ENCODE peak calls at places on chromosome 22, in five cellular contexts. One of them, this sample, is unnamed. For H3K4me1, the result is how much of the 10 kb centered on the place peaks cover.

GRCh38 chr22:26558246-26558895 is 31.6 kb downstream of the TPST2 start:
- DNase-seq in tibial artery: no peak
- DNase-seq in fibroblast of lung: peak
- DNase-seq in heart right ventricle: no peak
- DNase-seq in ovary: no peak
- DNase-seq in this sample: no peak

GRCh38 chr22:47944941-47945340 is 1182.5 kb downstream of the TBC1D22A start:
- DNase-seq in ovary: no peak
- DNase-seq in heart right ventricle: no peak
- DNase-seq in tibial artery: no peak
- DNase-seq in fibroblast of lung: no peak
- DNase-seq in this sample: no peak

GRCh38 chr22:46047841-46048595 is 71.1 kb upstream of the WNT7B start:
- DNase-seq in heart right ventricle: no peak
- DNase-seq in tibial artery: peak
- DNase-seq in ovary: peak
- DNase-seq in fibroblast of lung: no peak
- DNase-seq in this sample: no peak

GRCh38 chr22:46791201-46791731 is 28.8 kb downstream of the TBC1D22A start:
- DNase-seq in fibroblast of lung: peak
- DNase-seq in ovary: peak
- DNase-seq in tibial artery: peak
- DNase-seq in heart right ventricle: no peak
- DNase-seq in this sample: peak

GRCh38 chr22:28232231-28232630 is 313.2 kb upstream of the PITPNB start:
- DNase-seq in ovary: no peak
- DNase-seq in heart right ventricle: no peak
- DNase-seq in tibial artery: no peak
- DNase-seq in fibroblast of lung: no peak
- DNase-seq in this sample: no peak

GRCh38 chr22:49402169-49402568 is 425.5 kb downstream of the BRD1 start:
- DNase-seq in fibroblast of lung: no peak
- DNase-seq in ovary: no peak
- DNase-seq in heart right ventricle: no peak
- DNase-seq in tibial artery: no peak
- DNase-seq in this sample: no peak

GRCh38 chr22:47043835-47044721 is 281.6 kb downstream of the TBC1D22A start:
- DNase-seq in ovary: no peak
- DNase-seq in heart right ventricle: peak
- DNase-seq in fibroblast of lung: peak
- DNase-seq in tibial artery: peak
- DNase-seq in this sample: no peak

GRCh38 chr22:49913446-49913845 is 4.8 kb downstream of the ALG12 start:
- DNase-seq in tibial artery: no peak
- DNase-seq in heart right ventricle: no peak
- DNase-seq in fibroblast of lung: no peak
- DNase-seq in ovary: no peak
- DNase-seq in this sample: no peak

GRCh38 chr22:32533265-32534068 is 58.9 kb downstream of the FBXO7 start:
- DNase-seq in fibroblast of lung: peak
- DNase-seq in ovary: no peak
- DNase-seq in heart right ventricle: no peak
- DNase-seq in tibial artery: no peak
- DNase-seq in this sample: no peak

GRCh38 chr22:25403752-25404471 is 160.6 kb upstream of the GRK3 start:
- DNase-seq in fibroblast of lung: peak
- DNase-seq in ovary: no peak
- DNase-seq in heart right ventricle: no peak
- DNase-seq in tibial artery: no peak
- DNase-seq in this sample: no peak

GRCh38 chr22:47194476-47195155 is 432.2 kb downstream of the TBC1D22A start:
- DNase-seq in heart right ventricle: no peak
- DNase-seq in fibroblast of lung: no peak
- DNase-seq in tibial artery: no peak
- DNase-seq in ovary: no peak
- DNase-seq in this sample: peak

GRCh38 chr22:48968201-48968959 is 859.3 kb downstream of the BRD1 start:
- DNase-seq in fibroblast of lung: no peak
- DNase-seq in ovary: no peak
- DNase-seq in tibial artery: peak
- DNase-seq in heart right ventricle: no peak
- DNase-seq in this sample: peak

GRCh38 chr22:39661842-39662676 is 91.5 kb downstream of the CACNA1I start:
- DNase-seq in heart right ventricle: no peak
- DNase-seq in fibroblast of lung: no peak
- DNase-seq in ovary: no peak
- DNase-seq in tibial artery: no peak
- DNase-seq in this sample: no peak

GRCh38 chr22:34099278-34099677 is 179.0 kb upstream of the LARGE1 start:
- DNase-seq in ovary: no peak
- DNase-seq in tibial artery: no peak
- DNase-seq in fibroblast of lung: no peak
- DNase-seq in heart right ventricle: no peak
- DNase-seq in this sample: no peak

GRCh38 chr22:24830205-24830979 is 24.4 kb downstream of the SGSM1 start:
- DNase-seq in ovary: no peak
- DNase-seq in fibroblast of lung: no peak
- DNase-seq in tibial artery: peak
- DNase-seq in heart right ventricle: no peak
- DNase-seq in this sample: no peak

GRCh38 chr22:41481131-41481830 is 12.4 kb downstream of the ACO2 start:
- DNase-seq in heart right ventricle: peak
- DNase-seq in ovary: no peak
- DNase-seq in fibroblast of lung: peak
- DNase-seq in tibial artery: peak
- DNase-seq in this sample: peak

GRCh38 chr22:45460288-45461109 is 42.2 kb upstream of the FBLN1 start:
- DNase-seq in ovary: peak
- DNase-seq in heart right ventricle: peak
- DNase-seq in tibial artery: peak
- DNase-seq in fibroblast of lung: no peak
- DNase-seq in this sample: peak

GRCh38 chr22:44316393-44317162 is 3.8 kb upstream of the SHISAL1 start:
- DNase-seq in ovary: no peak
- DNase-seq in tibial artery: no peak
- DNase-seq in heart right ventricle: no peak
- DNase-seq in fibroblast of lung: peak
- DNase-seq in this sample: no peak

GRCh38 chr22:32005453-32005852 is 37.6 kb upstream of the SLC5A1 start:
- DNase-seq in tibial artery: no peak
- DNase-seq in fibroblast of lung: peak
- DNase-seq in heart right ventricle: no peak
- DNase-seq in ovary: no peak
- DNase-seq in this sample: no peak

GRCh38 chr22:19877626-19878339 is 23.1 kb upstream of the GNB1L start:
- DNase-seq in tibial artery: no peak
- DNase-seq in ovary: no peak
- DNase-seq in fibroblast of lung: peak
- DNase-seq in heart right ventricle: no peak
- DNase-seq in this sample: no peak

GRCh38 chr22:31954535-31955326 is 10.4 kb downstream of the YWHAH start:
- DNase-seq in heart right ventricle: no peak
- DNase-seq in ovary: no peak
- DNase-seq in tibial artery: peak
- DNase-seq in fibroblast of lung: peak
- DNase-seq in this sample: peak

GRCh38 chr22:28044546-28045173 is 125.6 kb upstream of the PITPNB start:
- DNase-seq in tibial artery: no peak
- DNase-seq in ovary: no peak
- DNase-seq in fibroblast of lung: no peak
- DNase-seq in heart right ventricle: no peak
- DNase-seq in this sample: no peak

GRCh38 chr22:50475652-50476002 is 792 bp upstream of the SBF1 start:
- DNase-seq in heart right ventricle: no peak
- DNase-seq in ovary: no peak
- DNase-seq in tibial artery: no peak
- DNase-seq in fibroblast of lung: no peak
- DNase-seq in this sample: no peak

GRCh38 chr22:32590556-32590955 is 115.9 kb downstream of the FBXO7 start:
- DNase-seq in ovary: no peak
- DNase-seq in heart right ventricle: no peak
- DNase-seq in tibial artery: no peak
- DNase-seq in fibroblast of lung: peak
- DNase-seq in this sample: no peak

GRCh38 chr22:41301085-41302015 is at the start of gene ZC3H7B:
- DNase-seq in ovary: peak
- DNase-seq in heart right ventricle: peak
- DNase-seq in tibial artery: peak
- DNase-seq in fibroblast of lung: peak
- DNase-seq in this sample: peak

GRCh38 chr22:20121856-20122415 is 4.9 kb upstream of the TRMT2A start:
- DNase-seq in fibroblast of lung: no peak
- DNase-seq in heart right ventricle: no peak
- DNase-seq in tibial artery: no peak
- DNase-seq in ovary: no peak
- DNase-seq in this sample: no peak

GRCh38 chr22:46044718-46045458 is 67.9 kb upstream of the WNT7B start:
- DNase-seq in ovary: no peak
- DNase-seq in fibroblast of lung: peak
- DNase-seq in tibial artery: no peak
- DNase-seq in heart right ventricle: peak
- DNase-seq in this sample: no peak

GRCh38 chr22:49372530-49373288 is 455.0 kb downstream of the BRD1 start:
- DNase-seq in heart right ventricle: no peak
- DNase-seq in tibial artery: peak
- DNase-seq in fibroblast of lung: no peak
- DNase-seq in ovary: no peak
- DNase-seq in this sample: peak

GRCh38 chr22:39556970-39557811 is 13.4 kb upstream of the CACNA1I start:
- DNase-seq in heart right ventricle: no peak
- DNase-seq in ovary: peak
- DNase-seq in tibial artery: no peak
- DNase-seq in fibroblast of lung: peak
- DNase-seq in this sample: no peak

GRCh38 chr22:48758021-48758561 is 1069.6 kb downstream of the BRD1 start:
- DNase-seq in ovary: peak
- DNase-seq in tibial artery: peak
- DNase-seq in fibroblast of lung: no peak
- DNase-seq in heart right ventricle: no peak
- DNase-seq in this sample: peak

GRCh38 chr22:33984741-33985287 is 64.5 kb upstream of the LARGE1 start:
- DNase-seq in ovary: no peak
- DNase-seq in tibial artery: no peak
- DNase-seq in heart right ventricle: no peak
- DNase-seq in fibroblast of lung: no peak
- DNase-seq in this sample: no peak

GRCh38 chr22:19959043-19959586 is 17.5 kb upstream of the TXNRD2 start:
- DNase-seq in fibroblast of lung: peak
- DNase-seq in tibial artery: peak
- DNase-seq in ovary: peak
- DNase-seq in heart right ventricle: peak
- DNase-seq in this sample: peak

GRCh38 chr22:20786536-20786979 is 12.6 kb downstream of the SERPIND1 start:
- DNase-seq in tibial artery: no peak
- DNase-seq in heart right ventricle: peak
- DNase-seq in fibroblast of lung: no peak
- DNase-seq in ovary: no peak
- DNase-seq in this sample: no peak

GRCh38 chr22:47095395-47096122 is 333.1 kb downstream of the TBC1D22A start:
- DNase-seq in heart right ventricle: no peak
- DNase-seq in fibroblast of lung: peak
- DNase-seq in ovary: no peak
- DNase-seq in tibial artery: no peak
- DNase-seq in this sample: no peak

GRCh38 chr22:20260071-20260722 is 7.9 kb downstream of the RTN4R start:
- DNase-seq in tibial artery: no peak
- DNase-seq in fibroblast of lung: no peak
- DNase-seq in ovary: no peak
- DNase-seq in heart right ventricle: no peak
- DNase-seq in this sample: no peak

GRCh38 chr22:44428941-44429615 is 69.0 kb downstream of the RTL6 start:
- DNase-seq in fibroblast of lung: no peak
- DNase-seq in ovary: no peak
- DNase-seq in heart right ventricle: no peak
- DNase-seq in tibial artery: no peak
- DNase-seq in this sample: no peak

GRCh38 chr22:27641049-27641790 is 160.3 kb downstream of the MN1 start:
- DNase-seq in fibroblast of lung: peak
- DNase-seq in ovary: no peak
- DNase-seq in tibial artery: no peak
- DNase-seq in heart right ventricle: no peak
- DNase-seq in this sample: no peak

GRCh38 chr22:35317680-35318290 is 18.1 kb downstream of the TOM1 start:
- DNase-seq in tibial artery: peak
- DNase-seq in fibroblast of lung: no peak
- DNase-seq in ovary: no peak
- DNase-seq in heart right ventricle: no peak
- DNase-seq in this sample: no peak

GRCh38 chr22:30233582-30233981 is 13.0 kb downstream of the LIF start:
- DNase-seq in fibroblast of lung: no peak
- DNase-seq in ovary: no peak
- DNase-seq in tibial artery: no peak
- DNase-seq in heart right ventricle: no peak
- DNase-seq in this sample: no peak
- H3K4me1 ChIP-seq in fibroblast of lung: under half
- H3K4me1 ChIP-seq in ovary: under half
- H3K4me1 ChIP-seq in tibial artery: under half
- H3K4me1 ChIP-seq in heart right ventricle: under half
- H3K4me1 ChIP-seq in this sample: under half

GRCh38 chr22:17777717-17778044 is 3.4 kb upstream of the BID start:
- DNase-seq in heart right ventricle: no peak
- DNase-seq in ovary: no peak
- DNase-seq in fibroblast of lung: no peak
- DNase-seq in tibial artery: no peak
- DNase-seq in this sample: no peak
- H3K4me3 ChIP-seq in heart right ventricle: peak
- H3K4me3 ChIP-seq in ovary: no peak
- H3K4me3 ChIP-seq in fibroblast of lung: no peak
- H3K4me3 ChIP-seq in tibial artery: peak
- H3K4me3 ChIP-seq in this sample: peak

GRCh38 chr22:36938028-36938425 is 24.6 kb downstream of the CSF2RB start:
- DNase-seq in fibroblast of lung: no peak
- DNase-seq in ovary: no peak
- DNase-seq in tibial artery: no peak
- DNase-seq in heart right ventricle: no peak
- DNase-seq in this sample: no peak

GRCh38 chr22:36937319-36938027 is 24.0 kb downstream of the CSF2RB start:
- DNase-seq in ovary: no peak
- DNase-seq in heart right ventricle: no peak
- DNase-seq in tibial artery: no peak
- DNase-seq in fibroblast of lung: no peak
- DNase-seq in this sample: no peak

GRCh38 chr22:36934940-36935610 is 21.6 kb downstream of the CSF2RB start:
- DNase-seq in heart right ventricle: no peak
- DNase-seq in tibial artery: no peak
- DNase-seq in fibroblast of lung: no peak
- DNase-seq in ovary: no peak
- DNase-seq in this sample: no peak

GRCh38 chr22:36935694-36936093 is 22.3 kb downstream of the CSF2RB start:
- DNase-seq in ovary: no peak
- DNase-seq in heart right ventricle: no peak
- DNase-seq in fibroblast of lung: no peak
- DNase-seq in tibial artery: no peak
- DNase-seq in this sample: no peak

GRCh38 chr22:36936362-36937116 is 23.1 kb downstream of the CSF2RB start:
- DNase-seq in ovary: no peak
- DNase-seq in tibial artery: no peak
- DNase-seq in fibroblast of lung: no peak
- DNase-seq in heart right ventricle: no peak
- DNase-seq in this sample: no peak
- TF ChIP-seq CTCF in ovary: no peak
- TF ChIP-seq CTCF in tibial artery: no peak
- TF ChIP-seq CTCF in fibroblast of lung: no peak
- TF ChIP-seq CTCF in heart right ventricle: no peak
- TF ChIP-seq CTCF in this sample: no peak

GRCh38 chr22:23113847-23114720 is 27.7 kb downstream of the RSPH14 start:
- DNase-seq in heart right ventricle: no peak
- DNase-seq in fibroblast of lung: no peak
- DNase-seq in tibial artery: no peak
- DNase-seq in ovary: no peak
- DNase-seq in this sample: no peak
- H3K4me1 ChIP-seq in heart right ventricle: under half
- H3K4me1 ChIP-seq in fibroblast of lung: under half
- H3K4me1 ChIP-seq in tibial artery: under half
- H3K4me1 ChIP-seq in ovary: under half
- H3K4me1 ChIP-seq in this sample: under half